ENCODE peak calls at places on chromosomes 6 and 20, in four cellular contexts. G is ascending aorta, L is H1, F is mesothelial cell of epicardium. M is an unnamed sample.

GRCh38 chr20:62980970-62981369 is 25.8 kb downstream of the BHLHE23 start:
- DNase-seq in G (no peak), L (no peak), F (no peak), M (no peak)

GRCh38 chr20:57592263-57593092 is 27.7 kb downstream of the ZBP1 start:
- DNase-seq in G (no peak), L (no peak), F (no peak), M (no peak)

GRCh38 chr6:110357696-110358535 is at the start of gene METTL24:
- DNase-seq in G (no peak), L (peak), F (no peak), M (no peak)

GRCh38 chr20:24950836-24951525 is 1.9 kb downstream of the CST7 start:
- DNase-seq in G (no peak), L (peak), F (no peak), M (no peak)

GRCh38 chr20:51327251-51327841 is 215.2 kb downstream of the NFATC2 start:
- DNase-seq in G (no peak), L (no peak), F (no peak), M (no peak)

GRCh38 chr6:3625161-3625979 is 126.1 kb downstream of the PXDC1 start:
- DNase-seq in G (no peak), L (peak), F (no peak), M (no peak)

GRCh38 chr6:113496157-113496556 is 361.0 kb upstream of the MARCKS start:
- DNase-seq in G (no peak), L (no peak), F (no peak), M (no peak)

GRCh38 chr6:118913161-118913560 is 19.2 kb downstream of the ASF1A start:
- DNase-seq in G (no peak), L (no peak), F (no peak), M (no peak)

GRCh38 chr6:89299451-89299850 is 15.6 kb downstream of the GABRR2 start:
- DNase-seq in G (no peak), L (no peak), F (no peak), M (no peak)

GRCh38 chr20:16748058-16748457 is at the start of gene OTOR:
- DNase-seq in G (no peak), L (no peak), F (no peak), M (no peak)

GRCh38 chr20:45779011-45779915 is 12.4 kb downstream of the WFDC3 start:
- DNase-seq in G (peak), L (no peak), F (no peak), M (peak)

GRCh38 chr6:23106951-23107350 is 537.6 kb downstream of the HDGFL1 start:
- DNase-seq in G (no peak), L (no peak), F (no peak), M (no peak)

GRCh38 chr20:1330075-1330830 is 1.3 kb upstream of the SDCBP2 start:
- DNase-seq in G (no peak), L (peak), F (no peak), M (peak)

DNA sequence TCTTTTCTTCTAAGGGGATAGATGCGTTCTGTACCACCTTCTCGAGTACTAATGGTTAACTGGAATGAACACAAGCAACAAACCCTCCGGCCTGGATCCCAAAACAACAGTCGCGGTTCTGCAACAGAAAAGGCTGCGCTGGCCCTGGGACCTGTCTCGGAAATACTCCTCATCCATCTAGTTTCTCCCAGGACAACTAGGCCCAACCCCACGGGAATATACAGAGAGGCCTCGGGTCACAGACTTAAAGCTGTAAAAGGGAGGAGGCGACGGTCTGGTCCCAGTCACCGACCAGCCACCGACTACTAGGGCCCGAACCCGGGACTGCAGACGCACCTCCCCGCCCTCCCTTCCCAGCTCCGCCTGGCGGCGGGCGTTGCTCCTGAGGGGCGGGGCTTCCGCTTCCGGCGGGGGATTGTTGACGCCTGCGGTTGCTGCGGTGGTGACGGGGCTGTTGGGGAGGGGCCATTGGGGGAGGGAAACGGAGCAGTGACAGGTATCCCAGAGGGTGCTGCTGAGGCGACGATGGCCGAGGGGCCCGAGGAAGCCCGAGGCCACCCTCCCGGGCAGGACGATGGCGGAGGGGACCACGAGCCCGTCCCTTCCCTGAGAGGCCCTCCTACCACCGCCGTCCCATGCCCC is at the start of gene FAM8A1:
- DNase-seq in G (peak), L (peak), F (peak), M (peak)
- TF ChIP-seq CTCF in G (peak), L (peak), F (peak), M (no peak)

GRCh38 chr6:63816979-63817436 is 181.4 kb downstream of the PHF3 start:
- DNase-seq in G (no peak), L (no peak), F (no peak), M (no peak)
- TF ChIP-seq CTCF in G (no peak), L (peak), F (no peak), M (no peak)

GRCh38 chr20:61630240-61630650 is 378.2 kb downstream of the CDH4 start:
- DNase-seq in G (no peak), L (no peak), F (no peak), M (no peak)

GRCh38 chr20:61628480-61628879 is 376.4 kb downstream of the CDH4 start:
- DNase-seq in G (no peak), L (no peak), F (no peak), M (no peak)

GRCh38 chr20:61627791-61628415 is 375.8 kb downstream of the CDH4 start:
- DNase-seq in G (no peak), L (no peak), F (no peak), M (no peak)

GRCh38 chr20:61629361-61630239 is 377.5 kb downstream of the CDH4 start:
- DNase-seq in G (no peak), L (no peak), F (no peak), M (no peak)

DNA sequence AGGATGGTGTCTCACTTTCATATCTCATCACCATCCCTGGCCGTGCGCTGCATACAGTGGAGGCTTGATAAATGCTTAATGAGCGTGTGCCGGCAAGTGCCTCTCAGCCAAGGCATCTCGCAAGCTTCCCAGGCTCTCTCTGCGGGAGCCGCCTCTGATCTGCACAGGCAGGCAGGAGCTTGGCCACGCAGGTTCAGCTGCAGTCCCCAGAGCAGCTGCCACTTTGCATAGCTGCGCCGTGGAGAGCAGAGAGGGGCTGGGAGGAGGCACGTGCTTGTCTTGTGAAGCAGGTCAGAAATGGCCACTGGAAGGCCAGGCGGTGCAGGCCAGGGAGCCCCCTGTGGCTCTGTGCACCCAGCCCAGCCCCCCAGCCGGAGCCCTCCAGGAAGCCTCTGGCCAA is 376.8 kb downstream of the CDH4 start:
- DNase-seq in G (no peak), L (no peak), F (no peak), M (no peak)
- TF ChIP-seq CTCF in G (no peak), L (no peak), F (no peak), M (no peak)

GRCh38 chr6:108561742-108562502 is 1.2 kb downstream of the FOXO3 start:
- DNase-seq in G (no peak), L (peak), F (no peak), M (no peak)

GRCh38 chr6:108559884-108560462 is 744 bp upstream of the FOXO3 start:
- DNase-seq in G (no peak), L (no peak), F (peak), M (no peak)

GRCh38 chr6:108562503-108562993 is 1.8 kb downstream of the FOXO3 start:
- DNase-seq in G (peak), L (peak), F (no peak), M (no peak)

GRCh38 chr6:108559097-108559883 is 1.4 kb upstream of the FOXO3 start:
- DNase-seq in G (peak), L (peak), F (peak), M (peak)

GRCh38 chr6:108560463-108561308 is at the start of gene FOXO3:
- DNase-seq in G (peak), L (peak), F (peak), M (peak)
- TF ChIP-seq CTCF in G (no peak), L (no peak), F (no peak), M (no peak)

M was measured in omental fat pad.